ENCODE peak calls at places on chromosomes 4 and X, in four cellular contexts. U is NCI-H187; K is activated CD4-positive, alpha-beta memory T cell treated with anti-CD3 and anti-CD28 coated beads for 36 hours; V is omental fat pad. W is an unnamed sample.
A peak's percentile ranks its signal among the peaks of the same experiment; 100 is the strongest.

GRCh38 chr4:2867758-2868491 is 24.3 kb downstream of the ADD1 start:
- DNase-seq in U (no peak), V (no peak), K (no peak), W (no peak)

GRCh38 chr4:150366487-150366999 is 215.4 kb upstream of the MAB21L2 start:
- DNase-seq in K (no peak), V (no peak), U (peak; percentile 85), W (peak; percentile 82)

GRCh38 chrX:21166302-21166982 is 207.8 kb upstream of the CNKSR2 start:
- DNase-seq in U (no peak), V (no peak), K (no peak), W (no peak)

GRCh38 chrX:65932173-65933084 is 107.5 kb downstream of the VSIG4 start:
- DNase-seq in V (no peak), U (no peak), K (peak; percentile 62), W (no peak)

GRCh38 chrX:128975716-128976115 is 547.6 kb downstream of the SMARCA1 start:
- DNase-seq in V (no peak), U (no peak), K (peak; percentile 22), W (no peak)

GRCh38 chr4:123018391-123018755 is 96.0 kb upstream of the NUDT6 start:
- DNase-seq in K (no peak), V (no peak), U (no peak), W (no peak)

GRCh38 chr4:185997287-185997686 is 71.7 kb upstream of the TLR3 start:
- DNase-seq in K (no peak), V (no peak), U (no peak), W (no peak)

GRCh38 chrX:42093756-42094155 is 170.4 kb upstream of the CASK start:
- DNase-seq in U (no peak), K (peak; percentile 17), V (no peak), W (no peak)

GRCh38 chr4:151418385-151418784 is 9.4 kb downstream of the FHIP1A start:
- DNase-seq in V (no peak), U (no peak), K (no peak), W (no peak)

GRCh38 chr4:56531149-56531770 is 25.7 kb downstream of the ARL9 start:
- DNase-seq in K (no peak), V (no peak), U (no peak), W (no peak)

GRCh38 chr4:144347116-144347515 is 206.6 kb upstream of the GYPA start:
- DNase-seq in U (no peak), V (no peak), K (no peak), W (no peak)

GRCh38 chr4:134747108-134747805 is 545.7 kb upstream of the PABPC4L start:
- DNase-seq in K (no peak), V (no peak), U (no peak), W (no peak)

GRCh38 chr4:98473046-98473445 is 185.4 kb downstream of the TSPAN5 start:
- DNase-seq in V (no peak), U (no peak), K (no peak), W (no peak)

GRCh38 chr4:109078724-109079123 is 223.7 kb downstream of the COL25A1 start:
- DNase-seq in U (no peak), V (no peak), K (no peak), W (no peak)

GRCh38 chr4:86014599-86014998 is 345.3 kb downstream of the MAPK10 start:
- DNase-seq in V (no peak), U (no peak), K (no peak), W (no peak)

GRCh38 chr4:146051724-146052396 is 113.2 kb upstream of the ZNF827 start:
- DNase-seq in U (no peak), K (no peak), V (no peak), W (no peak)

GRCh38 chr4:121050251-121050650 is 22.1 kb downstream of the NDNF start:
- DNase-seq in K (no peak), V (no peak), U (no peak), W (no peak)

GRCh38 chrX:49155243-49155899 is 7.2 kb upstream of the MAGIX start:
- DNase-seq in V (no peak), K (peak; percentile 61), U (peak; percentile 11), W (peak; percentile 50)

GRCh38 chr4:74665346-74665745 is 129.0 kb downstream of the BTC start:
- DNase-seq in V (no peak), U (no peak), K (peak; percentile 8), W (no peak)

GRCh38 chr4:130210871-130211270 is 1114.9 kb downstream of the C4orf33 start:
- DNase-seq in V (no peak), K (no peak), U (no peak), W (no peak)

GRCh38 chrX:132710756-132711155 is 221.9 kb upstream of the MBNL3 start:
- DNase-seq in U (no peak), K (no peak), V (no peak), W (no peak)

GRCh38 chr4:39353478-39354177 is 12.5 kb downstream of the RFC1 start:
- DNase-seq in V (no peak), K (no peak), U (no peak), W (peak; percentile 3)

GRCh38 chr4:109121561-109121960 is 180.9 kb downstream of the COL25A1 start:
- DNase-seq in K (no peak), U (no peak), V (no peak), W (no peak)

GRCh38 chrX:24215282-24215681 is 65.8 kb downstream of the ZFX start:
- DNase-seq in U (no peak), K (no peak), V (no peak), W (no peak)

GRCh38 chr4:113020966-113021365 is 28.5 kb upstream of the ANK2 start:
- DNase-seq in V (no peak), K (no peak), U (no peak), W (no peak)

GRCh38 chr4:133157460-133158160 is 8.5 kb downstream of the PCDH10 start:
- DNase-seq in U (no peak), V (no peak), K (no peak), W (no peak)

GRCh38 chr4:138562544-138562961 is 320.4 kb upstream of the SLC7A11 start:
- DNase-seq in K (no peak), V (no peak), U (no peak), W (no peak)